ENCODE peak calls at places on chromosomes 16 and 17, in four cellular contexts. A is HFF-Myc, Y is neural crest cell, O is spleen. U is an unnamed sample.

GRCh38 chr16:89150090-89150835 is 21.3 kb upstream of the CDH15 start:
- DNase-seq in O (peak), Y (no peak), A (no peak), U (no peak)

GRCh38 chr17:29567362-29568330 is 809 bp upstream of the ABHD15 start:
- DNase-seq in O (peak), Y (peak), A (no peak), U (no peak)

GRCh38 chr17:68207651-68208253 is 40.1 kb upstream of the AMZ2 start:
- DNase-seq in O (peak), A (no peak), Y (no peak), U (no peak)

GRCh38 chr16:58883131-58883530 is 149.0 kb upstream of the GOT2 start:
- DNase-seq in O (no peak), A (no peak), Y (no peak), U (no peak)

GRCh38 chr17:13647551-13647950 is 45.8 kb upstream of the HS3ST3A1 start:
- DNase-seq in A (no peak), Y (no peak), O (no peak), U (no peak)

GRCh38 chr16:959232-960040 is 11.3 kb downstream of the LMF1 start:
- DNase-seq in A (no peak), O (no peak), Y (no peak), U (no peak)

GRCh38 chr16:11229906-11230305 is 26.1 kb downstream of the SOCS1 start:
- DNase-seq in O (no peak), A (no peak), Y (no peak), U (no peak)

GRCh38 chr16:3576211-3576610 is 992 bp downstream of the NLRC3 start:
- DNase-seq in O (no peak), A (no peak), Y (no peak), U (no peak)

GRCh38 chr16:19926449-19927390 is 42.1 kb upstream of the GPRC5B start:
- DNase-seq in A (peak), O (no peak), Y (no peak), U (no peak)

GRCh38 chr16:69930117-69930776 is 20.9 kb upstream of the CLEC18A start:
- DNase-seq in Y (peak), A (no peak), O (no peak), U (no peak)

GRCh38 chr17:79033046-79033616 is 9.2 kb downstream of the C1QTNF1 start:
- DNase-seq in Y (no peak), O (no peak), A (no peak), U (no peak)

GRCh38 chr16:85781685-85782370 is 17.5 kb downstream of the EMC8 start:
- DNase-seq in O (no peak), A (no peak), Y (no peak), U (no peak)

GRCh38 chr17:38748329-38749221 is at the start of gene PCGF2:
- DNase-seq in A (peak), O (peak), Y (peak), U (no peak)

GRCh38 chr17:40615295-40615988 is 32.2 kb downstream of the SMARCE1 start:
- DNase-seq in O (no peak), Y (no peak), A (no peak), U (no peak)

GRCh38 chr17:78717431-78717980 is 64.6 kb downstream of the CYTH1 start:
- DNase-seq in Y (no peak), O (no peak), A (no peak), U (no peak)

GRCh38 chr16:9695152-9695551 is 487.1 kb downstream of the GRIN2A start:
- DNase-seq in Y (no peak), O (no peak), A (no peak), U (no peak)

GRCh38 chr17:68390888-68391545 is 66.3 kb downstream of the WIPI1 start:
- DNase-seq in O (no peak), A (no peak), Y (no peak), U (no peak)

GRCh38 chr17:57578608-57578990 is 166.5 kb downstream of the CCDC182 start:
- DNase-seq in A (no peak), O (no peak), Y (no peak), U (no peak)

GRCh38 chr16:58110590-58111330 is 18.4 kb downstream of the CFAP20 start:
- DNase-seq in A (no peak), Y (no peak), O (no peak), U (no peak)

GRCh38 chr17:1485311-1485747 is 7.2 kb downstream of the MYO1C start:
- DNase-seq in O (peak), Y (peak), A (no peak), U (no peak)

GRCh38 chr17:2814499-2815341 is 18.5 kb downstream of the RAP1GAP2 start:
- DNase-seq in A (no peak), Y (no peak), O (peak), U (no peak)

GRCh38 chr17:258045-258734 is 76.7 kb upstream of the DOC2B start:
- DNase-seq in O (peak), Y (no peak), A (no peak), U (no peak)

GRCh38 chr17:77129568-77130301 is 11.0 kb upstream of the SEC14L1 start:
- DNase-seq in A (no peak), O (no peak), Y (no peak), U (no peak)

GRCh38 chr17:72063262-72063661 is 57.6 kb upstream of the SOX9 start:
- DNase-seq in A (no peak), O (no peak), Y (no peak), U (no peak)

GRCh38 chr17:82300707-82301270 is 16.6 kb downstream of the CD7 start:
- DNase-seq in A (no peak), O (peak), Y (peak), U (no peak)

GRCh38 chr17:76204277-76204676 is 36.0 kb downstream of the RNF157 start:
- DNase-seq in A (no peak), O (no peak), Y (no peak), U (no peak)

GRCh38 chr16:77807-78443 is at the start of gene MPG:
- DNase-seq in A (no peak), Y (peak), O (peak), U (no peak)

GRCh38 chr16:31010539-31010938 is at the start of gene STX1B:
- DNase-seq in A (no peak), O (no peak), Y (peak), U (no peak)

GRCh38 chr16:2428051-2428786 is 1.0 kb upstream of the CCNF start:
- DNase-seq in O (peak), A (no peak), Y (peak), U (no peak)

U was measured in cortex of kidney.